ENCODE peak calls at places on chromosomes 4 and X, in eight cellular contexts. O is cardiac muscle cell; Q is glutamatergic neuron; J is AG10803; Z is fibroblast of lung; L is A549; T is CD8-positive, alpha-beta T cell; D is cardiac fibroblast. B is an unnamed sample.

GRCh38 chr4:126533176-126533575 is 1099.6 kb upstream of the INTU start:
- DNase-seq in O (peak), Q (no peak), J (peak), Z (peak), L (no peak), T (no peak), D (peak), B (no peak)

GRCh38 chr4:740656-741282 is 35.1 kb downstream of the PCGF3 start:
- DNase-seq in O (no peak), Q (no peak), J (no peak), Z (no peak), L (no peak), T (no peak), D (peak), B (no peak)

GRCh38 chr4:184534511-184535391 is 60.4 kb upstream of the IRF2 start:
- DNase-seq in O (peak), Q (no peak), J (peak), Z (peak), L (no peak), T (no peak), D (peak), B (no peak)

GRCh38 chr4:26583865-26584652 is at the start of gene TBC1D19:
- DNase-seq in O (peak), Q (peak), J (peak), Z (peak), L (peak), T (peak), D (peak), B (peak)

GRCh38 chr4:147791870-147792269 is 60.0 kb downstream of the ARHGAP10 start:
- DNase-seq in O (no peak), Q (no peak), J (no peak), Z (no peak), L (no peak), T (no peak), D (peak), B (no peak)

GRCh38 chr4:174157106-174157607 is 126.3 kb downstream of the FBXO8 start:
- DNase-seq in O (peak), Q (no peak), J (no peak), Z (peak), L (no peak), T (no peak), D (peak), B (no peak)

GRCh38 chr4:109996531-109996930 is 83.8 kb downstream of the EGF start:
- DNase-seq in O (no peak), Q (no peak), J (no peak), Z (no peak), L (no peak), T (no peak), D (no peak), B (no peak)

GRCh38 chr4:24236532-24236931 is 346.7 kb upstream of the PPARGC1A start:
- DNase-seq in O (no peak), Q (no peak), J (no peak), Z (no peak), L (no peak), T (no peak), D (peak), B (no peak)

GRCh38 chr4:101044766-101045165 is 302.6 kb downstream of the PPP3CA start:
- DNase-seq in O (no peak), Q (no peak), J (no peak), Z (no peak), L (no peak), T (no peak), D (no peak), B (no peak)

GRCh38 chr4:119010909-119011606 is 122.4 kb downstream of the SYNPO2 start:
- DNase-seq in O (peak), Q (no peak), J (peak), Z (no peak), L (no peak), T (no peak), D (no peak), B (no peak)

DNA sequence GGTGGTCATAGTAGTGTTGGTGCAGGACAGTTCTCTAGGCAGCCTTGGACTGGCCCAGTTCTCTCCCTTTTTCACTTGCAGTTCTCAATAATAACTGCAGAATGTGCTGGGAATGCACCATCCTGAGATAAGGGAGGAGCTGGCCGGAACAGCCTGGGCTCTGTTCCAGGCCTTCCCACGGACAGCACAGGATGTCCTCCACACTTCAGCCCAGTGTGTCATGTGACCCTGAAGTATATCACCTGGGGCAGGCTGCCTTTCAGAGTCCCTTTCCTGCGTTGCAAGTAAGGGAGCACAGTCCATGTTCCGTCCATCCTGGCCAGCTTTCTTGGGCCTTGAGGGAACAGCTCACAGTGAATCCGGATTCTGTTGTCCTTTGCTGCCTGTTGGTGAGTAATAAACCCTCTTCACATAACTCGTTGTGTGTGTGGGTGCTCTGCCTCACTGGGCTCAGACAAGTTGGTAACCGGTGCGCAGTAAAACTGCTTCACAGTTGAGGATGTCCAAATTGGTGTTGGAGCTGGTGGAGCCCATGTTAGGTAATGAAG is 32.3 kb upstream of the BBS12 start:
- DNase-seq in O (peak), Q (no peak), J (no peak), Z (peak), L (no peak), T (no peak), D (peak), B (no peak)
- TF ChIP-seq CTCF in O (no peak), Q (no peak), J (no peak), Z (no peak), L (no peak), T (no peak), D (no peak), B (no peak)

GRCh38 chr4:77699731-77700210 is 94.2 kb downstream of the CXCL13 start:
- DNase-seq in O (peak), Q (peak), J (peak), Z (peak), L (no peak), T (no peak), D (peak), B (peak)
- TF ChIP-seq CTCF in O (peak), Q (peak), J (peak), Z (no peak), L (peak), T (no peak), D (peak), B (peak)

DNA sequence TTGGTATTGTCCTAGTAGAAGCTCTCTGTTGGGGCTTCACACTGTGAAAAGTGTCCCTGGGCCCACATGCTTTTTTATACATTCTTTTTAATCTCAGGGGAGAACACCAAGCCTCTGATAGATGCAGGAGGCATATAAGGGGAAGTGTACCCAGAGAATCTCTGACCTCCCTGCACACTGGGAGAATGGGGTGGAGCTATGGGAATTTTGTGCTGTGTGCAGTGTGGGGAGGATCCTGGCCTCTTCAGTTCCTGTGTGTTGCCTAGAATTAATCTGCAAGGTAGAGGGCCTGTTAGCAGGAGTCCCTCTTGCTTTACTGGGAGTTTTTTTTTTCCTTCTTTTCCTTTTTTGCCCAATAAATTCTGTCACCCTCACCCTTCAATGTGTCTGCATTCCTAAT is 49.2 kb upstream of the SPIN4 start:
- DNase-seq in O (no peak), Q (no peak), J (no peak), Z (no peak), L (no peak), T (no peak), D (no peak), B (no peak)
- TF ChIP-seq CTCF in O (no peak), Q (no peak), J (no peak), Z (no peak), L (no peak), T (no peak), D (no peak), B (no peak)

GRCh38 chr4:10245761-10246160 is 129.2 kb upstream of the WDR1 start:
- DNase-seq in O (no peak), Q (no peak), J (no peak), Z (no peak), L (no peak), T (no peak), D (no peak), B (no peak)

GRCh38 chr4:10240691-10241090 is 124.1 kb upstream of the WDR1 start:
- DNase-seq in O (no peak), Q (no peak), J (no peak), Z (no peak), L (no peak), T (no peak), D (no peak), B (no peak)

GRCh38 chr4:10243856-10244255 is 127.3 kb upstream of the WDR1 start:
- DNase-seq in O (no peak), Q (no peak), J (no peak), Z (no peak), L (no peak), T (no peak), D (no peak), B (no peak)

GRCh38 chr4:10237131-10237530 is 120.5 kb upstream of the WDR1 start:
- DNase-seq in O (no peak), Q (no peak), J (no peak), Z (no peak), L (no peak), T (no peak), D (no peak), B (no peak)

DNA sequence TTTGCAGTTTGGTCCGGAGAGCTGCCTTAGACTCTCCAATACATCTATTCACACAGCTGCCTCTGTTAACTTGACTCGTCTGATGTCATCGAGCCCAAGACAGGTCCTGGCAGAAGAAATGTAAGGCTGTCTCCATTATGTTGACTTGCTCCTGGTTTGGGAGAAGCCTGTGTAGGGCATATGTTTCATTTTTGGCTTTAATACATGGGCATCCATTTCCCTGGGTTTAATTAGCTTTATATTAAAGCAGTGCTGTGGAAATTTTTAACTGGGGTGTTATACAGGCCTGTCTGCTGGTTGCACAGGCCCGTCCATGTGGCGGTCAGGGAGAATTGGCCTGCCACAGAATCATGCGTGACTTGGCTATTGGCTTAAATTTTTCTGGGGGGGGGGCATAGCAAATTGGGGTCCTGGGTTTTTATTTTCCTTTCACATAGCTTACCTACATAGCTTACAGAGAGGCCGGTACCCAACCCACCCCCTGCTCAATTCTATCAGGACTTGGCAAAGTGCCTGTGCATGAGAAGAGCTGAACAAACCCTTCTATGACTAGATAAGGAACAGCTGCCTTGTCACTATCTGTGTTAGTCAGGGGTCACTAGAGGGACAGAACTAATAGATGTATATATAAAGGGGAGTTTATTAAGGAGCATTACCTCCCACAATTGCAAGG is 123.5 kb upstream of the WDR1 start:
- DNase-seq in O (peak), Q (no peak), J (no peak), Z (no peak), L (no peak), T (no peak), D (no peak), B (no peak)
- TF ChIP-seq CTCF in O (no peak), Q (no peak), J (no peak), Z (no peak), L (no peak), T (no peak), D (no peak), B (no peak)

DNA sequence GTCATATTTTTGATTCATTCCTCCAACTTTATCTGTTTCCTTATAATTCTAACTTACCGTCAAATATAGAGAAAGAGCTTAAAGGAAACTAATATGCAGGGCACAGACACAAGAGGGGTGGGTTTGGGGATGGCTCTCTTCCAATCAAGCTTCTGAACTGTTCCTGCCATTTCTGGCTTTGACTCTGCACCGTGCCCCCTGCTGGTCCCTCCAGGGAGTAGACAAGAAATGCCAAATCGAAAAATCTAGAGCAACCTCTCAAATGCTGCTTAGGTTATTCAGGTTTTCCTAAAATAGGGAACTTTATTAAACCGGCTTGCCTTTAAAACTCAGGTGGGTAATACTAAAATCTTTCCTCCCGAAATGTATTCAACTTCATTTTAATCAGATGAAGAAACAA is 39.8 kb upstream of the VCX3A start:
- DNase-seq in O (no peak), Q (peak), J (no peak), Z (no peak), L (no peak), T (no peak), D (no peak), B (no peak)
- TF ChIP-seq CTCF in O (no peak), Q (no peak), J (no peak), Z (no peak), L (no peak), T (no peak), D (no peak), B (peak)

GRCh38 chrX:27399146-27399456 is 64.0 kb downstream of the PPP4R3C start:
- DNase-seq in O (no peak), Q (no peak), J (no peak), Z (no peak), L (no peak), T (no peak), D (no peak), B (no peak)
- TF ChIP-seq CTCF in O (no peak), Q (no peak), J (no peak), Z (no peak), L (no peak), T (no peak), D (no peak), B (peak)

DNA sequence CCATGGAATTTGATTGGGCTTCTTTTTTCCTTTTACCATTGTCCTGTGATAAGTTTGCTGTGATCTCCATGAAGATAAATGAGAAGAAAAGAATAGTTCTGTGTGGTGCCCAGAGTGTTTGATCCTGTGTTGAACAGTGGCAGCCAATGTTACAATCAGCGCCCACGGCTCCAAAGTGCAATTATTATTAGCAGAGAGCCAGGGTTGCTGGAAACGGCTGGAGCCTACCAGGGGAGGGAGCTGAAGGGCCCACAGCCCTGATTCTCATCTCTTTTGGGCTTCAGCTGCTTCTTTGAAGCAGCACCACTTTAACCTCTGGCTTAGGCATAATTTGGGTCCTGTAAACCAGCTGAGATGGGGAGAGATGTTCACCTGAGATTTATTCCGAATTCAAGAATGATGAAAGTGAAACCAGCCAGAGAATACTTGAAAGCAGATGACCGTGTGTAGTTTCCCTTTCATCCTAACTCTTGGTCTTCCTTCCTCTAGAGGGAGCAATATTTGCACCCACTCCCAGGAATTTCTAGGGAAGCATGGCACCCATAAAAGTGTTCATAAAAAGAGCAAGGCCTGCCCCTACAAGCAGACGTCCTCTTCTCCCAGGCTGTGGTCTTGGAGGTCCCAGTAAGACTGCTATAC is 298.3 kb downstream of the EVC2 start:
- DNase-seq in O (no peak), Q (no peak), J (no peak), Z (no peak), L (no peak), T (no peak), D (no peak), B (no peak)
- TF ChIP-seq CTCF in O (no peak), Q (no peak), J (no peak), Z (no peak), L (no peak), T (no peak), D (no peak), B (no peak)

GRCh38 chrX:45381366-45381765 is 180.7 kb upstream of the DIPK2B start:
- DNase-seq in O (no peak), Q (no peak), J (no peak), Z (no peak), L (no peak), T (no peak), D (no peak), B (no peak)

GRCh38 chrX:45381841-45382240 is 181.2 kb upstream of the DIPK2B start:
- DNase-seq in O (no peak), Q (no peak), J (no peak), Z (no peak), L (no peak), T (no peak), D (no peak), B (no peak)

DNA sequence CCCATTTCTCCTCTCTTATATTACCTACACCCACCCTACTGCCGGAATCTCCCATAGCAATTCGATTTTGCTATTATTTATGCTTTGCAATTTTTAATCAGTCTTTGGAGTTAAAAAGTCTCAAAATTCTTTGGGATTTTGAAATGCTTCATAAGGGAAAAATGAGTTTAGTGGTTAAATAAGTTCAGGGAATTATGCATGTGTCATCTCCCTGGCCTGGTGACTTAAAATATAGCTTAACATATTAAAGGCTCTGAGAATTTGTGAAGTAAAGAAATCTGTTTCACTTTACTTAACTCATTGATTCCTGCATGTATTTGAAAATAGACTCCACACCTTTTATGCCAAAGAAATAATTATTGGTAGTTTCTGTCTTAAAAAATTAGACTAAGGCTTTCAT is 185.1 kb upstream of the DIPK2B start:
- DNase-seq in O (no peak), Q (no peak), J (peak), Z (peak), L (no peak), T (no peak), D (peak), B (no peak)
- TF ChIP-seq CTCF in O (no peak), Q (no peak), J (no peak), Z (no peak), L (no peak), T (no peak), D (no peak), B (no peak)

DNA sequence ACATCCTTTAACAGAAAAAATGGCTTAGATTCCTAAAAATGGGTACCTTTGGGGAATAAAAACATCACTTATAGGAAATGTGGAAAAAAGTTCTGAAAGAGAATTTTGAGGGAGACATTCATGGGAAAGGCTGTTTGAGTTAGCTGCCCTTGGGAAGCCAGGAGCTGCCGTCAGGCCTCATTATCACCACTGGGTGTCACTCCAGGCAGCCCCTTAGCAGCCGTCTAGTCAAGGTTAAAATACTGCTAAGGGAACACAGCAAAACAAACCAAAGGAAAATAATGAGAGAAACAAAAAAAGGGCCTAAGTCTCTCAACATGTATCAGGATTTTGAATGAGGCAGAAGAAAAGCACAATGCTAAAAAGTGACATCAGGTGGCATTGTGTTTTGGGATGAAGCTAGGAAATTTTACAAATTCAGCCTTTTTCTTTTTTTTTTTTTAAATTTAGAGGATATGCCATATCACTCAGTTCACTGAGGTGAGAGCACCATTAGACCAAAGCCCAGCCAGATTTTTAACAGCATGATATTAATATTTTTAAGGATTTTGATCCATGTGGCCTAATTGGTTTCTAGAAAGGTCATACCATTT is 235.3 kb downstream of the GPAT3 start:
- DNase-seq in O (peak), Q (peak), J (peak), Z (peak), L (peak), T (no peak), D (peak), B (peak)
- TF ChIP-seq CTCF in O (peak), Q (peak), J (peak), Z (peak), L (peak), T (no peak), D (peak), B (peak)

GRCh38 chr4:144647095-144647959 is 1.4 kb downstream of the HHIP start:
- DNase-seq in O (peak), Q (peak), J (no peak), Z (peak), L (peak), T (no peak), D (peak), B (no peak)
- TF ChIP-seq CTCF in O (no peak), Q (no peak), J (no peak), Z (no peak), L (no peak), T (no peak), D (no peak), B (no peak)